ENCODE peak calls at places on chromosomes 11 and 22, in seven cellular contexts. B is RWPE1; H is NCI-H1436; P is stimulated activated naive CD8-positive, alpha-beta T cell treated with anti-CD3 and anti-CD28 coated beads, Interleukin-15, Interleukin-2, amounts not matched to agents 100 U/mL and 50 U/mL, for 24 hours; U is sciatic nerve; F is activated gamma-delta T cell treated with Interleukin-2 at 50 U/mL for 16 hours; C is GM19239. M is an unnamed sample.

GRCh38 chr11:17766590-17766989 is 32.0 kb downstream of the KCNC1 start:
- DNase-seq in B (no peak), F (no peak), U (no peak), H (no peak), P (no peak), C (no peak), M (no peak)

GRCh38 chr11:83051760-83052671 is 19.7 kb downstream of the RAB30 start:
- DNase-seq in C (no peak), H (no peak), P (no peak), U (no peak), F (no peak), B (peak), M (peak)

GRCh38 chr11:111269146-111269868 is 23.8 kb downstream of the POU2AF2 start:
- DNase-seq in B (no peak), P (no peak), U (no peak), F (no peak), H (no peak), C (no peak), M (peak)

GRCh38 chr22:30080805-30081204 is 541 bp downstream of the HORMAD2 start:
- DNase-seq in H (no peak), F (no peak), C (no peak), B (no peak), P (no peak), U (no peak), M (no peak)

GRCh38 chr11:131668867-131669780 is 298.7 kb downstream of the NTM start:
- DNase-seq in P (peak), U (peak), F (no peak), B (peak), C (peak), H (peak), M (peak)

GRCh38 chr11:17238377-17238776 is 30.6 kb upstream of the PIK3C2A start:
- DNase-seq in U (no peak), P (no peak), F (no peak), B (no peak), H (no peak), C (no peak), M (no peak)

GRCh38 chr11:8094656-8095055 is 13.6 kb downstream of the TUB start:
- DNase-seq in U (no peak), F (no peak), B (no peak), C (no peak), P (no peak), H (no peak), M (no peak)

GRCh38 chr11:13008625-13009475 is at the start of gene RASSF10:
- DNase-seq in C (peak), U (no peak), P (peak), H (peak), F (no peak), B (peak), M (peak)

GRCh38 chr11:5159806-5160205 is 5.2 kb upstream of the OR52A1 start:
- DNase-seq in C (no peak), P (no peak), F (no peak), B (no peak), U (no peak), H (no peak), M (no peak)

GRCh38 chr22:22098457-22099193 is 116.0 kb upstream of the TOP3B start:
- DNase-seq in P (no peak), H (no peak), U (no peak), F (no peak), C (no peak), B (no peak), M (no peak)

GRCh38 chr11:2266586-2267305 is 3.6 kb downstream of the ASCL2 start:
- DNase-seq in U (peak), H (no peak), P (no peak), C (no peak), F (no peak), B (no peak), M (peak)

GRCh38 chr11:121514401-121514981 is 61.7 kb upstream of the SORL1-AS1 start:
- DNase-seq in C (no peak), H (peak), U (no peak), F (peak), P (peak), B (no peak), M (no peak)

GRCh38 chr11:8962827-8963226 is 1.4 kb downstream of the TMEM9B start:
- DNase-seq in P (no peak), C (no peak), B (no peak), F (no peak), U (no peak), H (no peak), M (no peak)

GRCh38 chr22:38257650-38258246 is 15.1 kb downstream of the TMEM184B start:
- DNase-seq in U (no peak), P (no peak), C (no peak), B (no peak), F (no peak), H (peak), M (peak)

GRCh38 chr11:119337581-119338317 is 2.9 kb downstream of the C1QTNF5 start:
- DNase-seq in F (no peak), P (no peak), H (no peak), B (no peak), U (no peak), C (no peak), M (no peak)

GRCh38 chr11:131667566-131667965 is 297.2 kb downstream of the NTM start:
- DNase-seq in B (no peak), C (no peak), U (peak), H (no peak), F (no peak), P (no peak), M (no peak)

GRCh38 chr11:75536786-75537629 is 11.3 kb upstream of the GDPD5 start:
- DNase-seq in U (no peak), C (no peak), H (no peak), P (peak), F (peak), B (peak), M (peak)

GRCh38 chr22:20115691-20116375 is at the start of gene RANBP1:
- DNase-seq in F (no peak), H (no peak), B (no peak), C (no peak), P (no peak), U (no peak), M (no peak)

GRCh38 chr11:20031155-20032001 is 128.9 kb downstream of the DBX1 start:
- DNase-seq in F (no peak), C (no peak), P (no peak), B (no peak), H (no peak), U (no peak), M (peak)

GRCh38 chr11:119295178-119295577 is 21.8 kb downstream of the MCAM start:
- DNase-seq in H (no peak), C (no peak), U (no peak), B (no peak), P (no peak), F (no peak), M (no peak)

GRCh38 chr11:76617553-76618265 is 52.8 kb downstream of the LRRC32 start:
- DNase-seq in B (no peak), F (no peak), P (no peak), H (no peak), C (no peak), U (peak), M (no peak)

GRCh38 chr22:29758068-29758622 is 8.7 kb downstream of the ZMAT5 start:
- DNase-seq in C (no peak), B (no peak), U (no peak), F (no peak), P (no peak), H (no peak), M (no peak)

M was measured in trophoblast cell.